ENCODE peak calls at places on chromosomes 4 and X, in four cellular contexts. O, F, U and R are unnamed samples.

GRCh38 chr4:128285085-128286023 is 2.3 kb downstream of the PGRMC2 start:
- DNase-seq in O (peak; percentile 34), U (peak; percentile 25), F (no peak), R (peak; percentile 47)

GRCh38 chrX:56089376-56089775 is 142.8 kb upstream of the KLF8 start:
- DNase-seq in O (no peak), F (no peak), U (no peak), R (no peak)

GRCh38 chrX:46589977-46590723 is 16.6 kb downstream of the CHST7 start:
- DNase-seq in U (peak; percentile 24), F (no peak), O (peak; percentile 72), R (peak; percentile 87)

GRCh38 chr4:95107635-95108034 is 349.9 kb downstream of the BMPR1B start:
- DNase-seq in U (peak; percentile 59), F (no peak), O (peak; percentile 33), R (peak; percentile 32)

GRCh38 chrX:14354541-14354940 is 174.8 kb upstream of the GLRA2 start:
- DNase-seq in O (peak; percentile 66), F (no peak), U (no peak), R (peak; percentile 55)

GRCh38 chr4:163191999-163192398 is 25.3 kb upstream of the NAF1 start:
- DNase-seq in O (no peak), U (peak; percentile 9), F (no peak), R (peak; percentile 35)

GRCh38 chrX:40996886-40997530 is 88.2 kb upstream of the USP9X start:
- DNase-seq in O (peak; percentile 85), U (peak; percentile 78), F (no peak), R (peak; percentile 94)

GRCh38 chr4:1331591-1332353 is 15.2 kb upstream of the UVSSA start:
- DNase-seq in U (no peak), F (no peak), O (no peak), R (no peak)

GRCh38 chr4:7815562-7815961 is 124.1 kb downstream of the AFAP1 start:
- DNase-seq in O (peak; percentile 93), U (no peak), F (no peak), R (peak; percentile 96)

GRCh38 chr4:180058731-180059215 is 2184.4 kb upstream of the TENM3 start:
- DNase-seq in U (no peak), F (peak; percentile 53), O (peak; percentile 78), R (peak; percentile 31)

GRCh38 chr4:126495163-126495752 is 1137.5 kb upstream of the INTU start:
- DNase-seq in O (no peak), F (no peak), U (no peak), R (no peak)

GRCh38 chr4:60562353-60562752 is 637.8 kb upstream of the ADGRL3 start:
- DNase-seq in O (no peak), F (no peak), U (no peak), R (no peak)

GRCh38 chrX:118729043-118729652 is 1.7 kb downstream of the IL13RA1 start:
- DNase-seq in O (no peak), U (no peak), F (peak; percentile 16), R (no peak)

GRCh38 chr4:79906306-79906705 is 166.7 kb downstream of the ANTXR2 start:
- DNase-seq in U (no peak), O (no peak), F (no peak), R (no peak)

GRCh38 chr4:37666625-37667071 is 19.5 kb downstream of the RELL1 start:
- DNase-seq in O (peak; percentile 84), U (peak; percentile 96), F (no peak), R (peak; percentile 84)

GRCh38 chrX:68989865-68990606 is 161.2 kb downstream of the EFNB1 start:
- DNase-seq in F (peak; percentile 55), U (peak; percentile 44), O (peak; percentile 90), R (peak; percentile 91)

GRCh38 chrX:55624403-55624802 is 1.2 kb downstream of the FOXR2 start:
- DNase-seq in F (no peak), O (no peak), U (no peak), R (no peak)

GRCh38 chr4:107974523-107974922 is 15.2 kb upstream of the HADH start:
- DNase-seq in U (no peak), F (no peak), O (no peak), R (no peak)

GRCh38 chr4:94827481-94828110 is 69.8 kb downstream of the BMPR1B start:
- DNase-seq in O (peak; percentile 59), F (no peak), U (peak; percentile 90), R (peak; percentile 55)

GRCh38 chr4:74738756-74739155 is 55.6 kb downstream of the BTC start:
- DNase-seq in O (peak; percentile 88), U (no peak), F (no peak), R (peak; percentile 38)

GRCh38 chrX:46627700-46628405 is 54.3 kb downstream of the CHST7 start:
- DNase-seq in U (peak; percentile 79), F (no peak), O (peak; percentile 42), R (peak; percentile 38)

GRCh38 chr4:173288296-173288695 is 45.9 kb downstream of the HMGB2 start:
- DNase-seq in U (peak; percentile 31), F (peak; percentile 21), O (peak; percentile 71), R (peak; percentile 81)

GRCh38 chr4:77236806-77237205 is 79.8 kb downstream of the CCNG2 start:
- DNase-seq in F (no peak), O (no peak), U (no peak), R (no peak)

GRCh38 chrX:129782015-129782495 is 2.3 kb downstream of the SASH3 start:
- DNase-seq in U (no peak), O (no peak), F (no peak), R (no peak)

GRCh38 chrX:129781134-129782014 is 1.6 kb downstream of the SASH3 start:
- DNase-seq in O (no peak), U (no peak), F (peak; percentile 4), R (no peak)

GRCh38 chrX:129780441-129781105 is 824 bp downstream of the SASH3 start:
- DNase-seq in F (no peak), U (no peak), O (no peak), R (no peak)

GRCh38 chrX:129779086-129779672 is 570 bp upstream of the SASH3 start:
- DNase-seq in F (no peak), U (no peak), O (no peak), R (no peak)

GRCh38 chrX:129779747-129780146 is at the start of gene SASH3:
- DNase-seq in O (no peak), F (peak; percentile 5), U (no peak), R (no peak)
- H3K4me3 ChIP-seq in O (no peak within 1 kb of the TSS), F (no peak within 1 kb of the TSS), U (no peak within 1 kb of the TSS), R (no peak within 1 kb of the TSS)

DNA sequence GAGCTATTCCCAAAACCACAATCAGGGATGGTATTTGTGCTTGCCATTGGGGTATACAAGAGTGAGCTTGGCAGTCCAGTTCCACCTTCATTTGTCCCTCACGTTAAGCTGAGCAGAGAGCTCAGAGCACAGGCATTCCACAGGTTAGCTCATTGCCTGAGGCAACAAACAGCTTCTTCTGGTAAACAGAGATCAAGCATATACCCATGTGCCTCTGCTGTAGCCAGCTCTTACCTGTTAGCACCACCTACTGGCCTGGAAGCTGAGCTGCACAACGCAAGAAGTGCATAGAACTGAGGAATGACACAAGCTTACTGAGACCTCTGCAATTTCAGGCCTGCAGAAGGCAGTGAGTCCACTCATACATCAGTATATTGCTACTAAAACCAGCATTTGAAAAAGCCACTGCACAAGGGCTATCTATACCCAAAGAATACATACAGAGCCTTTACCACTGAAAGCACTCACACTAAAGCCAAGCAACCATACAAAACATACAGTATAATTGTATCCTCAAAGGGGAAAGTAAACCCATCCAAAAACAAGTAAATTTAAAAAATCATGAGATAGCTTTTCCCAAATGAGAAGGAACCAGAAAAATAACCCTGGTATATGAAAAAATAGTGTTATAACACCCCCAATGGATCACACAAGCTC is 258.3 kb upstream of the GABRA2 start:
- DNase-seq in F (no peak), O (peak; percentile 34), U (no peak), R (peak; percentile 42)
- TF ChIP-seq CTCF in F (no peak), O (peak; percentile 53), U (no peak), R (peak; percentile 55)

DNA sequence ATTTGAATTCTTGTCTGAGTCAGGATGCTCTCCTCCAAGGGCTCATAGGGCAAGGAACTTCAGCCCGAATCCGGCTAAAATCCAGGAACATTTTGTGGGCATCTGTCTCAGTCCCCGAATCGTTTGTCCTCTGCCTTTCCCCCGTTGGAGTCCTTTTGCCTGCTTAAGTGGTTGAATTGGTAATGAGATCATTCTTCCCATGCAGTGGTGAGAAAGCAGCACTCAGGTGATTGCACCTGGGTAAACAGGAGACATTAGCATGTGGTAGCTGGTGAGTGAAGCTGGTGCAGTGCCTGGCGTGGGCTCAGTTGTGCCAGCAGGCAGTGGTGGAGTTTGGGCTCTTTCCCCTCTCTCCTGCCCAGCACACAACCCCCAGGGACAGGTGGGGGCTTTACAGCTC is 61.9 kb upstream of the MTM1 start:
- DNase-seq in O (no peak), U (peak; percentile 2), F (peak; percentile 57), R (no peak)
- H3K4me3 ChIP-seq in O (no peak overlapping the region), U (no peak overlapping the region), F (no peak overlapping the region), R (no peak overlapping the region)

DNA sequence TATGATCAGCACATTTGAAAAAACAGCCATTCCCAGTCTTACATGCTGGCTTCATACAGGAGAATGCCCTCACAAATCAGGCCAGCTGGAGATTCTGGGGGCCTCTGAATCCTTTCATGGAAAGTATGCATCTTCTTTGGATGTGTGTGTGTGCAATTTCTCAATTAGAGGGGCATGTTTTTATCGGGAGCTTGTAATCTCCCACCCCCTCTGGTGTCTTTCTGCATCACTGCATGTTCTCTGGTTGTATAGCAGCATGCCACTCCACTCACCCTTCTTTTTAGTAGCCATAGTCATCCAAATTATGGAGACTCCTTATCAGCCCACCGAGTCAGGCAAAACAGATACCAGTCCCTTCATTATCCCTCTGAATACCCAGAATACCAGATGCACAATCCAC is 282.2 kb upstream of the SLIT2 start:
- DNase-seq in U (no peak), F (no peak), O (peak; percentile 22), R (peak; percentile 10)
- TF ChIP-seq CTCF in U (peak; percentile 14), F (no peak), O (peak; percentile 30), R (no peak)

GRCh38 chr4:140212171-140212570 is 58.2 kb upstream of the MAML3 start:
- DNase-seq in O (no peak), F (no peak), U (no peak), R (no peak)
- H3K4me3 ChIP-seq in O (no peak overlapping the region), F (no peak overlapping the region), U (no peak overlapping the region), R (no peak overlapping the region)

DNA sequence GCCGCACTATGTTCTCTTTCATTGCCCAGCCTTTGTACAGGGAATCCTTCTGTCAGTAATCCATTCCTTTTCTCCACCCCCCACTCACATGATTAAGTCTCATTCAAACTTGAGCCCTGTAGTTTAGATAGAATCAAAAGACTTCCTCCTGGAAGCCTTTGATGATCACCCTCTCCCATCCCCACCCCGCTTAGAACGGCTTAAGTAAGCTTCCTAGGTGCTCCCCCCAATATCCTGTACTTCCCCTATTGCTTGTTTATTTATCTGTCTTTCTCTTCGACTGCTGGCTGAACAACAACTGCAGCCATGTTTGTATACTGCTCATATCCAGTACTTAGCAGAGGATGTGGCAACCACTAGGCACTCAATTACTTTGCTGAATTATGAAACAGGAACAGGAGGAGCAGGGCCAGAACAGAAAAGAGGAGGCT is 38.5 kb upstream of the GPC3 start:
- DNase-seq in F (no peak), O (peak; percentile 9), U (no peak), R (peak; percentile 19)
- TF ChIP-seq CTCF in F (no peak), O (no peak), U (no peak), R (no peak)

GRCh38 chrX:48917139-48917980 is 1.5 kb downstream of the PIM2 start:
- DNase-seq in F (peak; percentile 88), O (peak; percentile 89), U (peak; percentile 93), R (peak; percentile 91)
- H3K4me3 ChIP-seq in F (no peak overlapping the region), O (peak overlapping the region; percentile 58), U (no peak overlapping the region), R (peak overlapping the region; percentile 55)

DNA sequence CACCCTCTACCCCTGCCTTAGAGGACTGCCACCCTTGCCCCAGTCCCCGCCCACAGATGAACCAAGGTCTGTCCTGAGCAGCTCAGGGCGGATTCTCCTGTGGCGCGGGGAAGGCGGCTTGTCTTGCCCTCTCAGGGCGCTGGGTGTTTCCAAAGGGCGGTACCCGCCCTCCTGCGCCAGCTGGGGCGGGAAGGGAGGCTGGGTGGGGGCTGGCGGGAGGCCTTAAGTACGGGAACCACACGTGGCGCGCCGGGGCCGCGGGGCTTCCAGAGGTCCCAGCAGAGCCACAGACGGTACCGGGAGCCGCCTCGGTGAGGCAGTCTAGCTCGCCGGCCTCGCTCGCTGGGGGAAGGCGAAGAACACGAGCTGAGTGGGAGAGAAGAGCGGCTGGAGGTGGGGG is 361.1 kb downstream of the MID1IP1 start:
- DNase-seq in U (no peak), O (no peak), F (no peak), R (no peak)
- TF ChIP-seq CTCF in U (no peak), O (no peak), F (no peak), R (no peak)